ENCODE peak calls at places on chromosomes 4 and X, in nine cellular contexts. X, Y, V, P, K, T, G, O and M are unnamed samples.
A peak's percentile ranks its signal among the peaks of the same experiment; 100 is the strongest.

GRCh38 chrX:129741880-129742758 is 3.3 kb downstream of the XPNPEP2 start:
- DNase-seq in X (no peak), Y (no peak), V (peak; percentile 90), P (no peak), K (no peak), T (no peak), G (no peak), O (no peak), M (peak; percentile 96)

GRCh38 chr4:10106421-10107039 is 10.1 kb downstream of the WDR1 start:
- DNase-seq in X (no peak), Y (peak; percentile 100), V (peak; percentile 80), P (peak; percentile 81), K (peak; percentile 94), T (peak; percentile 49), G (peak; percentile 57), O (peak; percentile 93), M (peak; percentile 65)

GRCh38 chr4:8554555-8555100 is 25.6 kb upstream of the GPR78 start:
- DNase-seq in X (no peak), Y (no peak), V (no peak), P (no peak), K (no peak), T (no peak), G (no peak), O (no peak), M (peak; percentile 48)

GRCh38 chr4:721261-722171 is 15.9 kb downstream of the PCGF3 start:
- DNase-seq in X (no peak), Y (no peak), V (no peak), P (no peak), K (peak; percentile 12), T (no peak), G (no peak), O (no peak), M (no peak)

GRCh38 chr4:42331914-42332368 is 65.3 kb upstream of the SHISA3 start:
- DNase-seq in X (no peak), Y (peak; percentile 62), V (no peak), P (peak; percentile 35), K (peak; percentile 48), T (no peak), G (no peak), O (peak; percentile 59), M (no peak)

GRCh38 chr4:84894621-84895020 is 71.9 kb downstream of the WDFY3 start:
- DNase-seq in X (no peak), Y (no peak), V (no peak), P (no peak), K (no peak), T (no peak), G (no peak), O (no peak), M (no peak)

GRCh38 chrX:103382893-103383292 is 6.6 kb downstream of the BEX3 start:
- DNase-seq in X (no peak), Y (no peak), V (no peak), P (no peak), K (no peak), T (no peak), G (no peak), O (no peak), M (no peak)

GRCh38 chrX:139930923-139931645 is 1.8 kb downstream of the ATP11C start:
- DNase-seq in X (no peak), Y (peak; percentile 17), V (peak; percentile 36), P (peak; percentile 26), K (peak; percentile 1), T (no peak), G (no peak), O (peak; percentile 34), M (peak; percentile 60)

GRCh38 chr4:11468901-11469300 is 40.2 kb upstream of the HS3ST1 start:
- DNase-seq in X (no peak), Y (no peak), V (peak; percentile 18), P (peak; percentile 28), K (no peak), T (no peak), G (no peak), O (no peak), M (peak; percentile 10)

GRCh38 chrX:80812176-80812575 is 2.5 kb upstream of the BRWD3 start:
- DNase-seq in X (no peak), Y (peak; percentile 21), V (peak; percentile 76), P (peak; percentile 20), K (no peak), T (no peak), G (peak; percentile 34), O (peak; percentile 26), M (peak; percentile 35)